ENCODE peak calls at places on chromosomes 3 and 15, in four cellular contexts. K is right atrium auricular region, C is tibial nerve, E is transverse colon. X is an unnamed sample.

GRCh38 chr3:184426691-184427141 is 46.9 kb downstream of the CHRD start:
- DNase-seq in E (no peak), K (no peak), C (no peak), X (peak)

GRCh38 chr3:131403216-131403895 is 21.8 kb downstream of the NUDT16 start:
- DNase-seq in C (no peak), E (no peak), K (no peak), X (no peak)

GRCh38 chr15:22979699-22980188 is 424 bp downstream of the CYFIP1 start:
- DNase-seq in C (no peak), K (no peak), E (peak), X (peak)

GRCh38 chr15:70195171-70195807 is 97.6 kb upstream of the TLE3 start:
- DNase-seq in K (no peak), C (no peak), E (no peak), X (no peak)

GRCh38 chr15:51401872-51402517 is 60.5 kb downstream of the GLDN start:
- DNase-seq in C (no peak), E (peak), K (peak), X (peak)

GRCh38 chr3:127982155-127982554 is 67.1 kb downstream of the KBTBD12 start:
- DNase-seq in C (no peak), E (no peak), K (no peak), X (no peak)

GRCh38 chr3:112092439-112093179 is 6.4 kb downstream of the C3orf52 start:
- DNase-seq in E (peak), C (no peak), K (no peak), X (no peak)

GRCh38 chr3:142857056-142857455 is 31.8 kb downstream of the PCOLCE2 start:
- DNase-seq in E (peak), K (no peak), C (no peak), X (peak)

GRCh38 chr15:71807691-71808091 is 2.7 kb upstream of the NR2E3 start:
- DNase-seq in C (no peak), K (no peak), E (no peak), X (no peak)

GRCh38 chr3:48966367-48966766 is 23.7 kb upstream of the P4HTM start:
- DNase-seq in E (no peak), K (no peak), C (no peak), X (no peak)

GRCh38 chr3:134462236-134463059 is 23.3 kb downstream of the ANAPC13 start:
- DNase-seq in K (no peak), C (no peak), E (no peak), X (no peak)

GRCh38 chr15:101478701-101479341 is 10.7 kb downstream of the PCSK6 start:
- DNase-seq in C (no peak), E (no peak), K (no peak), X (no peak)

GRCh38 chr3:154122096-154122911 is 1.1 kb downstream of the ARHGEF26 start:
- DNase-seq in C (no peak), E (no peak), K (no peak), X (peak)

GRCh38 chr15:75696854-75697259 is 15.8 kb downstream of the CSPG4 start:
- DNase-seq in C (no peak), E (no peak), K (no peak), X (no peak)

GRCh38 chr15:66094331-66094730 is 159.2 kb downstream of the MEGF11 start:
- DNase-seq in K (no peak), E (no peak), C (no peak), X (no peak)

GRCh38 chr15:36817776-36818175 is 238.3 kb downstream of the CDIN1 start:
- DNase-seq in C (no peak), E (no peak), K (no peak), X (no peak)

GRCh38 chr3:45640724-45641361 is 46.3 kb downstream of the LIMD1 start:
- DNase-seq in C (no peak), E (no peak), K (no peak), X (peak)
- H3K27ac ChIP-seq in C (no peak), E (peak), K (no peak), X (peak)

GRCh38 chr3:13686332-13686731 is 137.4 kb downstream of the FBLN2 start:
- DNase-seq in C (no peak), E (no peak), K (no peak), X (no peak)
- TF ChIP-seq CTCF in C (no peak), E (no peak), K (no peak), X (no peak)

GRCh38 chr3:194488007-194488742 is 1.4 kb upstream of the ATP13A3 start:
- DNase-seq in C (no peak), K (peak), E (no peak), X (no peak)

GRCh38 chr3:194485471-194485875 is 1.3 kb downstream of the ATP13A3 start:
- DNase-seq in C (no peak), E (no peak), K (no peak), X (no peak)

GRCh38 chr3:194486540-194487288 is at the start of gene ATP13A3:
- DNase-seq in E (peak), C (peak), K (peak), X (peak)

GRCh38 chr3:194485876-194486539 is 794 bp downstream of the ATP13A3 start:
- DNase-seq in K (peak), C (no peak), E (peak), X (peak)

DNA sequence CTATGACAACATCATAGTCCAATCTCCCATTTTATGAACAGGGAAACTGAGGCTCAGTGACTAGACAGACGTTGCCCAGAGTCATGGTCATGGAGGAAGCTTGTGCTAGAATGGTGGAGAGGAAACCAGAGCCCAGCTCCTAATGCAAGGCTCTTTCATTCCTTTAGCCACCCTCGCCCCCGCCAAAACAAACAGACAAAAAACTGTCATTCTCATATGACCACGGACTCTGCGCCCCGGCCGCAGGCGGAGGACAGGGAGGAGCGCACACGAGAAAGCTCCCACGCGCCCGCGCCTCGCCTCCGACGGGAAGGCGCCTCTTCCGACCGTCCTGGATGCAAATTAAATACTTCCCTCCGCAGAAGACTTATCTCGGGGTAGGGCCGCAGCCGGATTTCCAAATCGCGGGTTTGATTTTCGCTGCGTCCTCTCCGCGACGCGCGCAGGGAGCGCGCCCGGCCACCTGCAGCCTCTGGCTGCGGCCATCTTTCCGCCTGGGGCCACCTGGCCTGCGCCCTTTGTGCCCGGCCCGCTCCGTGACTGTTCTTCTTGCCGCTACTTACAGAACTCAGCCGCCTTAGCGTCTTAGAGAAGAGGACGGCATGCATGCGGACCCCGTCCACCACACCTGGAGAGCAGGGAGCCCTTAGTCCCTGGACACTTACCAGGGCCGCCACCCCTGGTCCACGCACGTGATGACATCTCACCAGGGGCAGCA is 646 bp upstream of the ATP13A3 start:
- DNase-seq in C (no peak), E (peak), K (peak), X (peak)
- H3K27ac ChIP-seq in C (peak), E (peak), K (peak), X (no peak)

GRCh38 chr3:196643761-196644160 is 4.3 kb downstream of the NRROS start:
- DNase-seq in K (no peak), E (no peak), C (no peak), X (no peak)

GRCh38 chr3:196645917-196646735 is 6.6 kb downstream of the NRROS start:
- DNase-seq in C (no peak), E (no peak), K (no peak), X (no peak)

GRCh38 chr3:196646736-196647216 is 7.3 kb downstream of the NRROS start:
- DNase-seq in E (no peak), K (no peak), C (no peak), X (no peak)

GRCh38 chr3:196643201-196643749 is 3.8 kb downstream of the NRROS start:
- DNase-seq in K (no peak), C (no peak), E (peak), X (peak)

DNA sequence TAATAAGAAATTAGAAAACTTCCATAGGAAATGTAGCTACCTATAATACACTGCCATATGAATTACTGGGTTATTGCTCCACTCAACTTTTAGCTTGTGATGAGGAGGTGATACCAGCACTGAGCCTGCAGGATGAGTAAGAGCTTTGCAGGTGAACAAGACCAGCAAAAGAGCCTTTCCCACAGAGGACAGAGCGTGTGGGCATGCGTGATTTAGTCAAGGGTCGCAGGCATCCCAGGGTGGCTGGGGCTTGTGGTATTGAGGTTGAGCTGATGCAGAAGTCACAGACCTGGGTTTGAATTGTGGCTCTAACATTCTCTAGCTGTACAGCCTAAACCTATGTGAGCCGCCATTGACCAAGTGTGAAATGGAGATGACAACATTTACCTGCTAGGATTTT is 5.6 kb downstream of the NRROS start:
- DNase-seq in C (no peak), K (no peak), E (no peak), X (no peak)
- TF ChIP-seq CTCF in C (no peak), K (no peak), E (no peak), X (no peak)

GRCh38 chr3:52452570-52453221 is 1.1 kb downstream of the TNNC1 start:
- DNase-seq in K (no peak), E (no peak), C (no peak), X (no peak)
- H3K27ac ChIP-seq in K (peak), E (no peak), C (peak), X (no peak)

DNA sequence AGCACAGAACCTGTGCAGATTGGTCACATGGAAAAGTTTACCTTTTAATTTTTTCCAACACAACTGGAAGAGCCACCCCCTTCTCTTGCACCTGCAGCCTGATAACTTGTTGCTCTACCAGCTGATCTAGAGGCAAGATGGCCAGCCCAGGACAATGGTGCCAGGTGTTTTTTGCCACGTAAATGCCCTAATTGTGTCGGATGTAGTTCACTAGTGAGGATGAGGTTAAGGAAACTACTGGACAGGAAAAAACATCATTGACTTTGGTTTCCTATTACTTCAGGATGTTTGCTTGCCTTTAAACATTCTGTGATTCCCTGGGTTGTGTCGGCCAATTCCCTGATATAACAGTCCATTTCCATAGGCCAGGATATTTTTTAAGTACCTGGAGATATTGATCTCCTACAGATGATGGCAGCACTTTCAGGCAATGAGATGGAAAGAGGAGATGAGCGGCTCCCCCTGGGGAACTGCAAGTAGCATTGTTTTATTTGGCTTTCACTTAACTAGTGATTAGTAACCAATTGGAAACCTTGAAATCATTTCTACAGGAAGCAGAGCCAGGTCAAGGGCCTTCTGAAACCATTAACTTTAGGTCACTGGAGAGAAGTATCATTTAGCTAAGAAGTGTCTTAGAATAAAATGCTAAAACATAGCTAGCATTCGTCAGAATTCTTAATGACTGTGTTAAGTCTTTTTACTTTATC is 72.5 kb downstream of the OSBPL10 start:
- DNase-seq in E (no peak), C (no peak), K (no peak), X (no peak)
- TF ChIP-seq CTCF in E (no peak), C (no peak), K (no peak), X (no peak)

GRCh38 chr3:123447416-123447748 is 1.5 kb downstream of the ADCY5 start:
- DNase-seq in C (no peak), E (no peak), K (no peak), X (peak)

GRCh38 chr3:123446210-123446609 is 2.7 kb downstream of the ADCY5 start:
- DNase-seq in C (no peak), K (no peak), E (no peak), X (no peak)

GRCh38 chr3:123447749-123448502 is 964 bp downstream of the ADCY5 start:
- DNase-seq in K (no peak), C (no peak), E (peak), X (peak)

GRCh38 chr3:123445702-123446101 is 3.2 kb downstream of the ADCY5 start:
- DNase-seq in K (no peak), E (no peak), C (no peak), X (no peak)

GRCh38 chr3:123446610-123447109 is 2.2 kb downstream of the ADCY5 start:
- DNase-seq in K (no peak), E (no peak), C (no peak), X (no peak)
- H3K27ac ChIP-seq in K (peak), E (peak), C (no peak), X (peak)

GRCh38 chr15:69031013-69032001 is 16.8 kb downstream of the NOX5 start:
- DNase-seq in C (no peak), K (no peak), E (peak), X (peak)
- TF ChIP-seq CTCF in C (peak), K (no peak), E (no peak), X (peak)

DNA sequence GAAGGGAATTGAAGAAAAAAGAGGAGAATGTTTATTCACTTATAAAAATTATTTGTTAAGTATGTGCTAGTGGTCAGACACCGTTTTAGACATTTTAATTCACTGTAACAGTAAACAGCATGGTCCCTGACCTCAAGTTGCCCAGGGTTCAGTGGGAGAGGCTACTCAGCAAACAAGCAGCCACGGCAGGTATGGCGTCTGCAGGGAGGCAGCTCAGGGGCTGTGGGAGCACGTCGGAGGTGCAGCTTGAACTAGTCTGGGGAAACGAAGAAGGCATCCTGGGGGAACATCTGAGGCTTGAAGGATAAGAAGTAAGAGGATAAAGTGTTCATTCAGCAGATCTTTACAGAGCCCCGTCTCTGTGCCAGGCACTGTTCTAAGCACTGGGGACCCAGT is 66.0 kb downstream of the CRTC3 start:
- DNase-seq in C (no peak), K (no peak), E (no peak), X (no peak)
- H3K27ac ChIP-seq in C (peak), K (no peak), E (peak), X (no peak)

X was measured in body of pancreas.